ENCODE peak calls at places on chromosomes 5 and 9, in five cellular contexts. One of them, this sample, is unnamed.

GRCh38 chr9:124741681-124742080 is 29.4 kb downstream of the NR6A1 start:
- DNase-seq in CD8-positive, alpha-beta T cell: no peak
- DNase-seq in activated B cell treated with CpG ODN at 0.5 μM for 24 hours: no peak
- DNase-seq in body of pancreas: no peak
- DNase-seq in brain microvascular endothelial cell: no peak
- DNase-seq in this sample: no peak

GRCh38 chr5:124236366-124237231 is 509.8 kb downstream of the ZNF608 start:
- DNase-seq in brain microvascular endothelial cell: no peak
- DNase-seq in activated B cell treated with CpG ODN at 0.5 μM for 24 hours: no peak
- DNase-seq in CD8-positive, alpha-beta T cell: no peak
- DNase-seq in body of pancreas: no peak
- DNase-seq in this sample: no peak

GRCh38 chr9:125436613-125437443 is 175.2 kb downstream of the GAPVD1 start:
- DNase-seq in brain microvascular endothelial cell: no peak
- DNase-seq in activated B cell treated with CpG ODN at 0.5 μM for 24 hours: no peak
- DNase-seq in body of pancreas: no peak
- DNase-seq in CD8-positive, alpha-beta T cell: no peak
- DNase-seq in this sample: no peak

GRCh38 chr5:72366324-72366976 is 46.3 kb downstream of the PTCD2 start:
- DNase-seq in CD8-positive, alpha-beta T cell: no peak
- DNase-seq in activated B cell treated with CpG ODN at 0.5 μM for 24 hours: no peak
- DNase-seq in brain microvascular endothelial cell: peak
- DNase-seq in body of pancreas: peak
- DNase-seq in this sample: peak

GRCh38 chr9:135128035-135128670 is 40.7 kb downstream of the OLFM1 start:
- DNase-seq in brain microvascular endothelial cell: no peak
- DNase-seq in activated B cell treated with CpG ODN at 0.5 μM for 24 hours: no peak
- DNase-seq in body of pancreas: no peak
- DNase-seq in CD8-positive, alpha-beta T cell: no peak
- DNase-seq in this sample: no peak

GRCh38 chr9:86639287-86639686 is 285.1 kb upstream of the TUT7 start:
- DNase-seq in body of pancreas: no peak
- DNase-seq in brain microvascular endothelial cell: no peak
- DNase-seq in activated B cell treated with CpG ODN at 0.5 μM for 24 hours: no peak
- DNase-seq in CD8-positive, alpha-beta T cell: no peak
- DNase-seq in this sample: no peak

GRCh38 chr9:129399301-129399990 is 221.4 kb upstream of the IER5L start:
- DNase-seq in activated B cell treated with CpG ODN at 0.5 μM for 24 hours: no peak
- DNase-seq in brain microvascular endothelial cell: no peak
- DNase-seq in CD8-positive, alpha-beta T cell: no peak
- DNase-seq in body of pancreas: no peak
- DNase-seq in this sample: no peak

GRCh38 chr5:57002959-57003485 is 51.1 kb upstream of the MIER3 start:
- DNase-seq in body of pancreas: no peak
- DNase-seq in activated B cell treated with CpG ODN at 0.5 μM for 24 hours: no peak
- DNase-seq in brain microvascular endothelial cell: no peak
- DNase-seq in CD8-positive, alpha-beta T cell: no peak
- DNase-seq in this sample: no peak

GRCh38 chr5:149664666-149665415 is 65.3 kb upstream of the PPARGC1B start:
- DNase-seq in activated B cell treated with CpG ODN at 0.5 μM for 24 hours: no peak
- DNase-seq in body of pancreas: no peak
- DNase-seq in brain microvascular endothelial cell: no peak
- DNase-seq in CD8-positive, alpha-beta T cell: no peak
- DNase-seq in this sample: no peak

GRCh38 chr5:147437161-147437596 is 72.7 kb downstream of the DPYSL3 start:
- DNase-seq in activated B cell treated with CpG ODN at 0.5 μM for 24 hours: no peak
- DNase-seq in CD8-positive, alpha-beta T cell: no peak
- DNase-seq in brain microvascular endothelial cell: no peak
- DNase-seq in body of pancreas: no peak
- DNase-seq in this sample: no peak

GRCh38 chr5:177588413-177588909 is 3.5 kb upstream of the TMED9 start:
- DNase-seq in body of pancreas: no peak
- DNase-seq in activated B cell treated with CpG ODN at 0.5 μM for 24 hours: no peak
- DNase-seq in brain microvascular endothelial cell: no peak
- DNase-seq in CD8-positive, alpha-beta T cell: no peak
- DNase-seq in this sample: no peak

GRCh38 chr5:56076486-56076885 is 81.7 kb upstream of the IL6ST start:
- DNase-seq in activated B cell treated with CpG ODN at 0.5 μM for 24 hours: no peak
- DNase-seq in body of pancreas: no peak
- DNase-seq in brain microvascular endothelial cell: no peak
- DNase-seq in CD8-positive, alpha-beta T cell: no peak
- DNase-seq in this sample: no peak

DNA sequence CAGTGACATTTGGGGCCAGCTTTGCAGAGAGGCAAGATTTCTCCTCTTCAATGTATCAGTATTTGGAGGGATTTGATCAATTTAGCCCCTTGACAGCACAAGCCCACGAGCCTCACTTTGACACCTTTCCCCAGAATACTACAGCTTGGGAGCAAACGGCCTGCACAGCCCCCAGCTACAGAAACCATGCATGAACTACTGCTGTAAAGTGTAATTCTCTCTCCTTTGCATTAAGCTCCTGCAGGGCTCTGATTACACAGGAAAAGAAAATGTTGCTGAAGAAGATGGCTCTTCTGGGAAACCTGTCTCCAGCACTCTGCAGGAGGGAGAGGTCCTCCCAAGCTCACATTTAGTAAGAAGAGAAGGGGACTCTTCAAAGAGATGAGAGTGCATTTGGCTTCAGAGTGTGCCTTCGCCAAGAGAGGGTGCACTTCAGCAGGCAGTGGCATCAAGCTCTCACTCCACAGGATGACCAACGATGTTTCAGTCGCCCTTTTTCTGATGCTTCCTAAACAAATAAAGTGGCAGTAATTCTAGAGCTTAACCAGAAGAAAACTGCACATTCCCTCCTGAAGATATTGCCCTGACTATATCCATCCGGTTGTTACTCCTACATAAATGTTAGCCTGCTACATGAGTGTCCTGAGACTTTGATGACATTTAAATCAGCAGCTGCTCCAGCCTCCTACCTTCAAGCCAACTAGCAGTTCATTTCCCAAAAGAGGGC is 272.1 kb downstream of the AUH start:
- DNase-seq in activated B cell treated with CpG ODN at 0.5 μM for 24 hours: no peak
- DNase-seq in body of pancreas: peak
- DNase-seq in CD8-positive, alpha-beta T cell: no peak
- DNase-seq in brain microvascular endothelial cell: peak
- DNase-seq in this sample: no peak
- TF ChIP-seq CTCF in activated B cell treated with CpG ODN at 0.5 μM for 24 hours: no peak
- TF ChIP-seq CTCF in body of pancreas: peak
- TF ChIP-seq CTCF in CD8-positive, alpha-beta T cell: no peak
- TF ChIP-seq CTCF in brain microvascular endothelial cell: peak
- TF ChIP-seq CTCF in this sample: peak

GRCh38 chr5:118778951-118779350 is 209.4 kb downstream of the DTWD2 start:
- DNase-seq in activated B cell treated with CpG ODN at 0.5 μM for 24 hours: no peak
- DNase-seq in body of pancreas: no peak
- DNase-seq in brain microvascular endothelial cell: peak
- DNase-seq in CD8-positive, alpha-beta T cell: no peak
- DNase-seq in this sample: no peak
- TF ChIP-seq CTCF in activated B cell treated with CpG ODN at 0.5 μM for 24 hours: no peak
- TF ChIP-seq CTCF in body of pancreas: no peak
- TF ChIP-seq CTCF in brain microvascular endothelial cell: no peak
- TF ChIP-seq CTCF in CD8-positive, alpha-beta T cell: no peak
- TF ChIP-seq CTCF in this sample: no peak

GRCh38 chr5:52964138-52964537 is 25.0 kb upstream of the ITGA2 start:
- DNase-seq in CD8-positive, alpha-beta T cell: no peak
- DNase-seq in brain microvascular endothelial cell: no peak
- DNase-seq in body of pancreas: no peak
- DNase-seq in activated B cell treated with CpG ODN at 0.5 μM for 24 hours: no peak
- DNase-seq in this sample: no peak
- TF ChIP-seq CTCF in CD8-positive, alpha-beta T cell: no peak
- TF ChIP-seq CTCF in brain microvascular endothelial cell: peak
- TF ChIP-seq CTCF in body of pancreas: peak
- TF ChIP-seq CTCF in activated B cell treated with CpG ODN at 0.5 μM for 24 hours: no peak
- TF ChIP-seq CTCF in this sample: no peak

DNA sequence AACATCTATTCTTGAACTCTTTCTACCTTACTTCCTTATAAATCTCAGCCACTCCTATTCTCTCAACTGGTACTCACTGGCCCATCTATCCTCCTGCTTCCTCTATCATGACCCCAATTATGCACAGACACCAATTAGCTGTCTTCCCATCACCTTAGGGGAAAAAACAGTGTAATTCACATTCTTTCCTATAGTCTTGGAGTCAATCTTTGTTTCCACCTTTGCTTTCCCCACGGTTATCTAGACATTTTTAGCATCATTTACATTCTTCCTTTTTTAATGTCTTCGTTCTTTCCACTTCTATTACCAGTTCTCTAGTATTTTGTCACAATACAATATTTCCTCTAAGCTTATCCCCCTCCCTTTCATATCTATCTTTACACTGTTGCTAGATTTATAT is 449.4 kb downstream of the TMEM38B start:
- DNase-seq in activated B cell treated with CpG ODN at 0.5 μM for 24 hours: no peak
- DNase-seq in CD8-positive, alpha-beta T cell: no peak
- DNase-seq in body of pancreas: no peak
- DNase-seq in brain microvascular endothelial cell: no peak
- DNase-seq in this sample: no peak
- TF ChIP-seq CTCF in activated B cell treated with CpG ODN at 0.5 μM for 24 hours: no peak
- TF ChIP-seq CTCF in CD8-positive, alpha-beta T cell: no peak
- TF ChIP-seq CTCF in body of pancreas: no peak
- TF ChIP-seq CTCF in brain microvascular endothelial cell: no peak
- TF ChIP-seq CTCF in this sample: no peak

DNA sequence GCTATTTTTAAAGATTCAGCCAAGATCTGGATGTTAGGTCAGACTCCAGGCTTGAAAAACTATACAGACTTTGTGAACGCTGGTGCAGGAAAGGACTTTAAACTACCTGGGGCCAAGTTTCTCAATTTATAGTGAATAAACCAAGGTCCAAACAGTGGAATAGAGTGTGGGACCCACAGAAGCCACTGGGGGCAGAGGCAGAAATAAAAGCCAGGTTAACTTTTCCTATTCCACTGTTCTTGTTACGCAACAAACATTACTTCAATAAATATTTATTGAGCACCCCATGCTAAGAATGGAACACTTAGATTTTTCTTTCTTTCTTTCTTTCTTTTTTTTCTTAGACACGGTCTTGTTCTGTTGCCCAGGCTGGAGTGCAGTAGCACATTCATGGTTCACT is 11.0 kb upstream of the HAVCR1 start:
- DNase-seq in activated B cell treated with CpG ODN at 0.5 μM for 24 hours: no peak
- DNase-seq in brain microvascular endothelial cell: no peak
- DNase-seq in body of pancreas: no peak
- DNase-seq in CD8-positive, alpha-beta T cell: no peak
- DNase-seq in this sample: no peak
- TF ChIP-seq CTCF in activated B cell treated with CpG ODN at 0.5 μM for 24 hours: no peak
- TF ChIP-seq CTCF in brain microvascular endothelial cell: no peak
- TF ChIP-seq CTCF in body of pancreas: no peak
- TF ChIP-seq CTCF in CD8-positive, alpha-beta T cell: no peak
- TF ChIP-seq CTCF in this sample: no peak

GRCh38 chr5:115170924-115171510 is 1.3 kb upstream of the TRIM36 start:
- DNase-seq in activated B cell treated with CpG ODN at 0.5 μM for 24 hours: no peak
- DNase-seq in body of pancreas: no peak
- DNase-seq in brain microvascular endothelial cell: no peak
- DNase-seq in CD8-positive, alpha-beta T cell: no peak
- DNase-seq in this sample: no peak

GRCh38 chr5:115168829-115169391 is 798 bp downstream of the TRIM36 start:
- DNase-seq in CD8-positive, alpha-beta T cell: no peak
- DNase-seq in brain microvascular endothelial cell: no peak
- DNase-seq in activated B cell treated with CpG ODN at 0.5 μM for 24 hours: no peak
- DNase-seq in body of pancreas: peak
- DNase-seq in this sample: no peak

GRCh38 chr5:115166744-115167393 is 2.8 kb downstream of the TRIM36 start:
- DNase-seq in brain microvascular endothelial cell: no peak
- DNase-seq in activated B cell treated with CpG ODN at 0.5 μM for 24 hours: no peak
- DNase-seq in body of pancreas: no peak
- DNase-seq in CD8-positive, alpha-beta T cell: no peak
- DNase-seq in this sample: no peak

GRCh38 chr5:115170128-115170923 is 618 bp upstream of the TRIM36 start:
- DNase-seq in CD8-positive, alpha-beta T cell: no peak
- DNase-seq in body of pancreas: peak
- DNase-seq in activated B cell treated with CpG ODN at 0.5 μM for 24 hours: peak
- DNase-seq in brain microvascular endothelial cell: no peak
- DNase-seq in this sample: no peak

DNA sequence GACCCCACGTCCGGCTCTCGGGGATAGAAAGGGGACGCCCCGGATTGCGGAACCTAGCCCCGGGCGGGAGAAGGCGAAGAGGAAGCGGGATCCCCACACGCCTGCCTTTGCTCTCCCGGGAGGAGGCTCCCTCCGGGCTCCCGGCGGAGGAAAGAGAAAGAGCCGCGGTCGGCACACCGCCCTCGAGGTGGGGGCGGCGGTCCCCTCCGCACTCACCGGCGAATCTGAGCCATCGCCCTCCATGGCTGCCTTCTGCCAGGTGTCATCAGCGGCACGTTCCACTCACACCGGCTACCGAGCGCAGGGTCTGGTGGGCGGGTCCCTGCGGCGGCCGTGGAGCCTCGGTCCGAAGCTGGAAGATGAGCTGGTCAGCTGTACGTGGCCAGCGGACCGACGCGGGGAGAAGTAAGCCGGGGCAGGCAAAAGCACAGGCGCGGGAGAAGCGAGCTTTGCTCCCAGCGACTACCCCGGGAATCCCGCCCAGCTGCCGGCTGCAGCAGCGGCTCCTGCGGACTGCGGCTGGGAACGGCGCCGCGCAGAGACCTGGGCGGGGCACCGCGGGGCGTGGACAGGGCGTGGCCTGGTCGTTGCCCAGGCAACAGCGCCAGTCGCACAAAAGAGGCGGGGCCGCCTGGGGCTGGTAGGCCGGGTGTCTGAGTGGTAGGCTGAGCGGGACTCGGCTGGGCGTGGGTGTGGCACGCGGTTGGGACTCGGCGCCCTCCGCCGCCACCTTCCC is at the start of gene TRIM36:
- DNase-seq in body of pancreas: peak
- DNase-seq in activated B cell treated with CpG ODN at 0.5 μM for 24 hours: peak
- DNase-seq in brain microvascular endothelial cell: peak
- DNase-seq in CD8-positive, alpha-beta T cell: peak
- DNase-seq in this sample: peak
- TF ChIP-seq CTCF in body of pancreas: peak
- TF ChIP-seq CTCF in activated B cell treated with CpG ODN at 0.5 μM for 24 hours: no peak
- TF ChIP-seq CTCF in brain microvascular endothelial cell: peak
- TF ChIP-seq CTCF in CD8-positive, alpha-beta T cell: no peak
- TF ChIP-seq CTCF in this sample: no peak

DNA sequence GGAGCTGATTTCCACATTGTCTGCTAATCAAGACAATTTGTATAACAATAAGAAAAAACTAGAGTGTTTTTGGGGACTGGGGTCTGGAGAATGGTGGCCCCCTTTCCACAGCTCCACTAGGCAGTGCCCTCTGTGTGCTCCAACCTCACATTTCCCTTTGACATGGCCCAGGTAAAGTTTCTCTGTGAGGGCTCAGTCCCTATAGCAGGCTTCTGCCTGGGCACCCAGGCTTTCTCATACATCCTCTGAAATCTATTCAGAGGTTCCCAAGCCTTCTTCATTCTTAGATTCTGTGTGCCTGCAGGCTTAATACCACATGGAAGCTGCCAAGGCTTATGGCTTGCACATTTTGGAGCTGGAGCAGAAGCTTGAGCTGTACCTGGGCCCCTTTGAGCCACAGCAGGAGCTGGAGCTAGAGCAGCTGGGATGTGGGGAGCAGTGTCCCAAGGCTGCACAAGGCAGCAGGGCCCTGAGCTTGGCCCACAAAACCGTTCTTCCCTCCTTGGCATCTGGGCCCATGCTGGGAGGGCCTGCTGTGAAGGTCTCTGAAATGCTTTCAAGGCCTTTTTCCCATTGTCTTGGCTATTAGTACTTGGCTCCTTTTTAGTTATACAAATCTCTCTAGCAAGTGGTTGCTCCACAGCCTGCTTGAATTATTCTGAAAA is 49.1 kb upstream of the VPS13A start:
- DNase-seq in CD8-positive, alpha-beta T cell: no peak
- DNase-seq in body of pancreas: no peak
- DNase-seq in activated B cell treated with CpG ODN at 0.5 μM for 24 hours: no peak
- DNase-seq in brain microvascular endothelial cell: no peak
- DNase-seq in this sample: no peak
- TF ChIP-seq CTCF in CD8-positive, alpha-beta T cell: no peak
- TF ChIP-seq CTCF in body of pancreas: no peak
- TF ChIP-seq CTCF in activated B cell treated with CpG ODN at 0.5 μM for 24 hours: no peak
- TF ChIP-seq CTCF in brain microvascular endothelial cell: no peak
- TF ChIP-seq CTCF in this sample: no peak